ENCODE peak calls at places on chromosomes 6 and 20, in ten cellular contexts. P, O, I, K, F, G, V, H, Q and W are unnamed samples.

GRCh38 chr20:57322476-57322875 is 7.1 kb upstream of the SPO11 start:
- DNase-seq in P (no peak), O (no peak), I (no peak), K (no peak), F (no peak), G (no peak), V (no peak), H (no peak), Q (no peak), W (no peak)

GRCh38 chr6:157017861-157018260 is 240.7 kb downstream of the ARID1B start:
- DNase-seq in P (no peak), O (no peak), I (no peak), K (no peak), F (no peak), G (peak; percentile 32), V (no peak), H (no peak), Q (no peak), W (no peak)

GRCh38 chr6:133854633-133855598 is 34.0 kb upstream of the TCF21 start:
- DNase-seq in P (peak; percentile 56), O (no peak), I (no peak), K (no peak), F (no peak), G (no peak), V (no peak), H (no peak), Q (peak; percentile 42), W (peak; percentile 54)

GRCh38 chr6:54897462-54898189 is 51.1 kb downstream of the FAM83B start:
- DNase-seq in P (no peak), O (no peak), I (no peak), K (no peak), F (no peak), G (no peak), V (no peak), H (no peak), Q (no peak), W (no peak)

GRCh38 chr6:19714415-19715165 is 122.6 kb upstream of the ID4 start:
- DNase-seq in P (no peak), O (peak; percentile 9), I (no peak), K (no peak), F (no peak), G (no peak), V (peak; percentile 3), H (no peak), Q (no peak), W (no peak)

GRCh38 chr6:27293436-27294152 is 18.5 kb downstream of the POM121L2 start:
- DNase-seq in P (peak; percentile 44), O (no peak), I (no peak), K (peak; percentile 89), F (no peak), G (peak; percentile 57), V (peak; percentile 75), H (no peak), Q (peak; percentile 25), W (peak; percentile 74)

GRCh38 chr6:21791596-21791995 is 198.0 kb downstream of the SOX4 start:
- DNase-seq in P (no peak), O (no peak), I (no peak), K (no peak), F (no peak), G (no peak), V (peak; percentile 46), H (no peak), Q (no peak), W (no peak)

GRCh38 chr6:31345026-31345730 is 11.8 kb downstream of the HLA-B start:
- DNase-seq in P (no peak), O (no peak), I (no peak), K (no peak), F (no peak), G (no peak), V (no peak), H (no peak), Q (no peak), W (no peak)

GRCh38 chr6:31304683-31305082 is 32.8 kb upstream of the HLA-C start:
- DNase-seq in P (no peak), O (no peak), I (no peak), K (no peak), F (no peak), G (no peak), V (no peak), H (no peak), Q (no peak), W (no peak)

GRCh38 chr6:40556881-40557280 is 30.3 kb downstream of the LRFN2 start:
- DNase-seq in P (no peak), O (no peak), I (peak; percentile 32), K (no peak), F (no peak), G (no peak), V (no peak), H (no peak), Q (no peak), W (no peak)

GRCh38 chr20:63086421-63087235 is 79.9 kb upstream of the BHLHE23 start:
- DNase-seq in P (peak; percentile 38), O (no peak), I (peak; percentile 55), K (no peak), F (peak; percentile 32), G (no peak), V (no peak), H (peak; percentile 4), Q (no peak), W (no peak)

DNA sequence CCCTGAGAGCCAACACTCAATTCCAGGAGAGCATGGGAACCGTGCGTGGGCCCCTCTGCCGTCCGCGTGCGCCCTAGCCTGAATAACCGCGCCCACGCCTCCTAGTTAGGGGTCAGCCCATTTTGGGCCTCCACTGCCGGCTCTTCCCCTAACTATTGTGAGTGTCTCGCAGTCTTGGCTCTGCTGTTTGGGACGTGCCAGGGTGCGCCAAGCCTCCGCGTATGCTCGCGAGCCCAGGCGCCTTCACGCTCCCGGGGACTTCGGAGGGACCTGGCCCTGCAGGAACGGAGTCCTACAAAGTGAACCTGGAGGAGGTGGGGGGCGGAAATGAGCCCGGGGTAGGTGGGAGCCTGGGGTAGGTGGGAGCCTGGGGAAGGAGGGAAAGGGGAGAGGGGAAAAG is 813 bp upstream of the GCM2 start:
- DNase-seq in P (no peak), O (no peak), I (no peak), K (no peak), F (no peak), G (no peak), V (no peak), H (no peak), Q (no peak), W (no peak)
- H3K27me3 ChIP-seq in P (no peaks in the 10 kb centered on the region), O (peaks cover 20% of the 10 kb centered on the region), I (peaks cover 73% of the 10 kb centered on the region), K (no peaks in the 10 kb centered on the region), F (no peaks in the 10 kb centered on the region), G (peaks cover 33% of the 10 kb centered on the region), V (peaks cover 59% of the 10 kb centered on the region), H (peaks cover 100% of the 10 kb centered on the region), Q (peaks cover 100% of the 10 kb centered on the region), W (peaks cover 76% of the 10 kb centered on the region)

GRCh38 chr6:16759646-16760535 is 1.4 kb downstream of the ATXN1 start:
- DNase-seq in P (peak; percentile 76), O (peak; percentile 85), I (peak; percentile 95), K (no peak), F (peak; percentile 95), G (peak; percentile 89), V (peak; percentile 83), H (peak; percentile 94), Q (peak; percentile 89), W (peak; percentile 78)
- TF ChIP-seq CTCF in P (no peak), O (no peak), I (peak; percentile 30), K (no peak), F (peak; percentile 18), G (peak; percentile 23), V (peak; percentile 16), H (peak; percentile 30), Q (peak; percentile 18), W (no peak)

DNA sequence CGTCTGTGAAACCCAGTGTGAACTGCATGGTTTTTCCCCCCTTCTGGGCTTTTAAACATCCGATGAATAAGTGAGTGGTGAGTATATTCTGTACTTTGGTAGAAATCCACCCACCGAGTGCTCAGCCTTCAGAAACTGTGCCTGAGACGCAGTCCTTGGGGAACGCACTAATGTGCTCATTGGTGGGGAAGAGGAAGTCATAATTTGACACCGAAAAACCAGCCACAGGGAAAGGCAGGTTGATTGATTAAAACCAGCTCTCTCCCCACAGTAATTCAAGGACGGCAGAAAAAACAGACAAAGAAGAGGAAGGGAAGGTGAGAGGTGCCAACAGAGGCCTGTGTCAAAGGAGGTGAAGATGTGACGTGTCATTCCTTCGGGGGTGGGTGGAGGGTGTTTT is 21.7 kb downstream of the EDN3 start:
- DNase-seq in P (no peak), O (no peak), I (no peak), K (no peak), F (no peak), G (no peak), V (no peak), H (no peak), Q (no peak), W (no peak)
- H3K27me3 ChIP-seq in P (no peaks in the 10 kb centered on the region), O (no peaks in the 10 kb centered on the region), I (peaks cover 1% of the 10 kb centered on the region), K (peaks cover 3% of the 10 kb centered on the region), F (no peaks in the 10 kb centered on the region), G (peaks cover 3% of the 10 kb centered on the region), V (no peaks in the 10 kb centered on the region), H (peaks cover 57% of the 10 kb centered on the region), Q (peaks cover 79% of the 10 kb centered on the region), W (no peaks in the 10 kb centered on the region)

GRCh38 chr20:25083773-25084615 is 2.1 kb upstream of the VSX1 start:
- DNase-seq in P (no peak), O (peak; percentile 54), I (no peak), K (no peak), F (peak; percentile 60), G (no peak), V (no peak), H (no peak), Q (no peak), W (peak; percentile 42)
- TF ChIP-seq CTCF in P (no peak), O (no peak), I (peak; percentile 39), K (no peak), F (no peak), G (no peak), V (peak; percentile 67), H (peak; percentile 56), Q (no peak), W (no peak)